ENCODE peak calls at places on chromosomes 2 and 18, in five cellular contexts. X is nephron progenitor cell, R is AG09309, O is AG09319, G is B cell. Z is an unnamed sample.

GRCh38 chr18:13558132-13558531 is 168.2 kb downstream of the FAM210A start:
- DNase-seq in O (no peak), R (no peak), G (peak), X (peak), Z (peak)

GRCh38 chr2:3575534-3576324 is 669 bp downstream of the RPS7 start:
- DNase-seq in X (no peak), O (no peak), G (no peak), R (no peak), Z (no peak)

GRCh38 chr2:40016151-40016885 is 237.3 kb upstream of the THUMPD2 start:
- DNase-seq in X (no peak), R (no peak), G (no peak), O (no peak), Z (no peak)

GRCh38 chr2:45024600-45025291 is 15.5 kb upstream of the SIX2 start:
- DNase-seq in O (peak), G (no peak), R (peak), X (no peak), Z (no peak)

GRCh38 chr2:183868707-183869106 is 729.6 kb upstream of the ZNF804A start:
- DNase-seq in R (no peak), X (no peak), G (no peak), O (no peak), Z (no peak)

GRCh38 chr2:19649785-19650380 is 251.9 kb downstream of the TTC32 start:
- DNase-seq in X (no peak), G (no peak), O (peak), R (peak), Z (no peak)

GRCh38 chr2:236934656-236935055 is 151.0 kb upstream of the COPS8 start:
- DNase-seq in R (no peak), O (no peak), G (no peak), X (no peak), Z (no peak)

GRCh38 chr2:121080013-121080772 is 204.8 kb downstream of the TFCP2L1 start:
- DNase-seq in R (no peak), O (peak), G (no peak), X (peak), Z (peak)

GRCh38 chr18:61554946-61555361 is 221.7 kb downstream of the CDH20 start:
- DNase-seq in G (no peak), R (no peak), O (no peak), X (no peak), Z (no peak)

DNA sequence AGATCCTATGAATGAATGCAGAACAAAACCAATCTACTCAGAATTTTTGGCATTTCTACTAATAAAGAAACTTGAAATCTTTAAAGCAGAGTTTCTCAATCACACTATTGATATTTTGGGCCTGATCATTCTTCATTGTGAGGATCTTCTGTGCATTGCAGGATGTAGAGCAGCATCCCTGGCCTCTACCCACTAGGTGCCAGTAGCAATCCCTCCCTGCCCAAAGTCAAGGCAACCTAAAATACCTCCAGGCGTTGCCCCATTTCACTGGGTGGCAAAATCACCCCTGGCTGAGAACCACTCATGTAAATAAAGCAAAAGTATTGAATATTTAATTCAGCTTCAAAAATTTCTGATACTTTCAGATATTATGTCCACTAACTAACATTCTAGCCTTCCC is 213.0 kb downstream of the SP3 start:
- DNase-seq in O (no peak), R (peak), X (no peak), G (no peak), Z (no peak)
- TF ChIP-seq CTCF in O (peak), R (peak), X (no peak), G (no peak), Z (peak)

DNA sequence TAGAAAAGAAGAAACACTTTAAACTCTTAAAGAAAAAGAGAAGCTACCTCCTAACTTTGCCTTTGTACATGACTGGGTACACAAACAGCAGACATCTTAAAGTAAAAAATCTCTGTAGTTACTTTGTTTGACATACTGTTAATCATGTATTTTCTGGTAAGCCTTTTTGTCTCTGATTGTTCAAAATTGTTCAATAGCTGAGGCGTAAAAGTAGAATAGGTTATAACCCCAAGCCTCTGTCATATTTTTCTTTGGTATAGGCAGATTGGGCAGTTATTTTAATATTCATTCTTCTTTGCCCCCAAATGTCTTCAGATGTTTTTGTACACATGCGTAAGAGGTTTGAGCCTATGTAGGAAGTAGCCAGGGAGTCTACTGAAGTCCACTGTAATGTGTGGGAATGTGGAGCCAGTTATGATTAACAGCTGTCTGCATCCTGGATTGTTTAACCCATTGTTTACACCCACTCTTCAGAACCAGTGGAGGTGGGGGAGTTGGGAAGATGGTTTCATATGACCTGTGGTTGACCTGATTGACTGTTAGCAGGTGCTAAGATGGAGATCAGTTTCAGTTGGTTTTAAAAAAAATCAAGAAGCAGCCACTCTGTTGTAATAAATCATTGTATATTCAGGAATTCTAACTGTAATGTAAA is 150.5 kb downstream of the TANC1 start:
- DNase-seq in X (no peak), G (no peak), R (no peak), O (no peak), Z (no peak)
- TF ChIP-seq CTCF in X (peak), G (peak), R (no peak), O (no peak), Z (no peak)

GRCh38 chr2:203925512-203926158 is 10.9 kb upstream of the ICOS start:
- DNase-seq in G (no peak), O (no peak), X (no peak), R (no peak), Z (no peak)

GRCh38 chr2:203934006-203934632 is 2.4 kb upstream of the ICOS start:
- DNase-seq in X (no peak), G (no peak), O (no peak), R (no peak), Z (no peak)

DNA sequence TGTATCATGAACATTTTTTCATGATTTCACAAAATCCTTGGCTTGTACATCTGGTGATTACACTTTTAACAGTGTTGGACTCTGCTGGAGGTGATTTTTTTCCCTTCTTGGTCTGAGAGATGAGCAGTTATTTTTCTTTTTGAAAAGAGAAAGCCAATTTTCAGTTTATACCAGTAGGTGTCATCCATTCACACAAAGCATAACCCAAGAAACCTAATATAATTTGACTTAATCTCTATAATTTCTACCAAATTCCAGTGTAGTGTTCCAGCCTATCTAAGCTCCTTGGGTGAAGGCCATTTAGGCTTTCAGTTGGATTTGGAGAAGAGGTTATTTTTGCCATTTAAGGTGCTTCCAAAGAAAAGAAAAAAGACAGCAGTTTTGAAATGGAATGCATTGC is 7.7 kb upstream of the ICOS start:
- DNase-seq in O (no peak), X (no peak), R (no peak), G (no peak), Z (no peak)
- TF ChIP-seq CTCF in O (peak), X (peak), R (peak), G (no peak), Z (peak)

DNA sequence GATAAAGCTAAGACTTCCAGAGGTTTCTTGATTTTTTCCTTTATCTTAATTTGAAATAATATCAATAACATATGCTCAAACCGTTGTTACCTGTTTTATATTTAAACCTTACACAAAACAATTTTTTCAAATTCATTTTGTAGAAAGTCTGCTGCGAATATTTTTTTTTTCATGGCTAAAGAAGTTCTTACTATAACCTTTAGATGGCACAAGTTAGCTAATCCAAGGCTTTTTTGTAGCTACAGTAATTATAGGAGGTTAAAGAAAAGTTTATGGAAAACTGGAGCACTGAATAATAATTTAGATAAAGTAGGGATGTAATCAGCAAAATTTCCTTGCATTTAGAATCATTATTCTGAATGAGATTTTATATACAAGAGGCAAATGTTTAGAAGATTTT is 78.0 kb upstream of the PNPT1 start:
- DNase-seq in G (no peak), X (no peak), O (peak), R (no peak), Z (no peak)
- TF ChIP-seq CTCF in G (no peak), X (peak), O (peak), R (peak), Z (peak)

GRCh38 chr2:151691621-151692020 is 42.7 kb downstream of the NEB start:
- DNase-seq in O (no peak), R (no peak), X (no peak), G (no peak), Z (no peak)
- TF ChIP-seq CTCF in O (no peak), R (no peak), X (no peak), G (no peak), Z (peak)

GRCh38 chr2:75892490-75892889 is 181.8 kb upstream of the GCFC2 start:
- DNase-seq in G (no peak), R (no peak), O (no peak), X (no peak), Z (no peak)

GRCh38 chr2:75894170-75894569 is 183.5 kb upstream of the GCFC2 start:
- DNase-seq in R (no peak), G (no peak), X (no peak), O (no peak), Z (no peak)

GRCh38 chr2:75896779-75897366 is 186.2 kb upstream of the GCFC2 start:
- DNase-seq in X (peak), G (no peak), O (no peak), R (no peak), Z (peak)
- TF ChIP-seq CTCF in X (peak), G (no peak), O (no peak), R (peak), Z (peak)

Z was measured in GM10248.